ENCODE peak calls at places on chromosomes 5 and 9, in four cellular contexts. E is AG08396, T is neural crest cell, Z is nucleus accumbens. G is an unnamed sample.
A peak's percentile ranks its signal among the peaks of the same experiment; 100 is the strongest.

GRCh38 chr5:39014544-39014943 is 59.7 kb downstream of the RICTOR start:
- DNase-seq in E (peak; percentile 39), T (no peak), Z (no peak), G (peak; percentile 5)

GRCh38 chr5:117652640-117653280 is 1078.1 kb upstream of the SEMA6A start:
- DNase-seq in E (no peak), T (no peak), Z (no peak), G (no peak)

GRCh38 chr5:83306572-83307241 is 164.8 kb upstream of the VCAN start:
- DNase-seq in E (peak; percentile 68), T (no peak), Z (no peak), G (peak; percentile 80)

GRCh38 chr5:126450388-126450787 is 27.2 kb downstream of the GRAMD2B start:
- DNase-seq in E (no peak), T (no peak), Z (no peak), G (no peak)

GRCh38 chr5:169942181-169942580 is 38.1 kb downstream of the INSYN2B start:
- DNase-seq in E (no peak), T (no peak), Z (no peak), G (no peak)

GRCh38 chr5:62260510-62260909 is 45.5 kb upstream of the KIF2A start:
- DNase-seq in E (no peak), T (no peak), Z (no peak), G (no peak)

GRCh38 chr9:93082841-93083411 is 13.1 kb upstream of the CARD19 start:
- DNase-seq in E (no peak), T (no peak), Z (no peak), G (no peak)

GRCh38 chr5:75611324-75612210 is at the start of gene ANKDD1B:
- DNase-seq in E (peak; percentile 51), T (peak; percentile 41), Z (no peak), G (peak; percentile 29)

GRCh38 chr9:105973811-105974407 is 279.6 kb downstream of the TMEM38B start:
- DNase-seq in E (no peak), T (no peak), Z (no peak), G (no peak)

GRCh38 chr9:34127035-34127948 is 794 bp upstream of the DCAF12 start:
- DNase-seq in E (no peak), T (peak; percentile 4), Z (no peak), G (no peak)

GRCh38 chr5:180802325-180803180 is at the start of gene MGAT1:
- DNase-seq in E (peak; percentile 94), T (peak; percentile 66), Z (peak; percentile 29), G (peak; percentile 69)

GRCh38 chr5:169832845-169833244 is 147.4 kb downstream of the INSYN2B start:
- DNase-seq in E (no peak), T (no peak), Z (no peak), G (no peak)

GRCh38 chr5:76029739-76030138 is 53.4 kb upstream of the SV2C start:
- DNase-seq in E (no peak), T (no peak), Z (no peak), G (no peak)

GRCh38 chr9:136297016-136297691 is 6.7 kb downstream of the CCDC187 start:
- DNase-seq in E (no peak), T (no peak), Z (no peak), G (no peak)

GRCh38 chr9:135605238-135605781 is 34.0 kb downstream of the GLT6D1 start:
- DNase-seq in E (no peak), T (no peak), Z (no peak), G (no peak)

GRCh38 chr9:132142883-132143282 is 19.0 kb upstream of the NTNG2 start:
- DNase-seq in E (no peak), T (no peak), Z (no peak), G (no peak)

GRCh38 chr9:137484551-137485315 is 25.6 kb upstream of the NSMF start:
- DNase-seq in E (no peak), T (no peak), Z (no peak), G (no peak)

GRCh38 chr9:124259273-124260078 is 1.7 kb downstream of the NEK6 start:
- DNase-seq in E (peak; percentile 81), T (no peak), Z (no peak), G (peak; percentile 68)

GRCh38 chr5:158880514-158881001 is 219.2 kb downstream of the EBF1 start:
- DNase-seq in E (no peak), T (no peak), Z (no peak), G (no peak)

GRCh38 chr5:116573279-116573616 is 1.4 kb downstream of the SEMA6A start:
- DNase-seq in E (peak; percentile 16), T (peak; percentile 26), Z (no peak), G (peak; percentile 40)

GRCh38 chr9:122075135-122076030 is 17.7 kb downstream of the TTLL11 start:
- DNase-seq in E (peak; percentile 33), T (no peak), Z (no peak), G (no peak)

GRCh38 chr9:469672-470040 is 255.0 kb downstream of the DOCK8 start:
- DNase-seq in E (no peak), T (no peak), Z (no peak), G (no peak)

GRCh38 chr5:65832603-65833228 is 93.7 kb upstream of the ERBIN start:
- DNase-seq in E (no peak), T (no peak), Z (no peak), G (no peak)

GRCh38 chr5:132257131-132258101 is at the start of gene PDLIM4:
- DNase-seq in E (peak; percentile 73), T (peak; percentile 59), Z (no peak), G (peak; percentile 31)

GRCh38 chr5:181217111-181217804 is 5.8 kb upstream of the TRIM41 start:
- DNase-seq in E (no peak), T (peak; percentile 49), Z (no peak), G (peak; percentile 62)

GRCh38 chr5:122419195-122419894 is 107.3 kb downstream of the SNCAIP start:
- DNase-seq in E (no peak), T (no peak), Z (no peak), G (no peak)

GRCh38 chr9:130114741-130115140 is 57.5 kb upstream of the NCS1 start:
- DNase-seq in E (no peak), T (no peak), Z (no peak), G (no peak)

G was measured in ACHN.